ENCODE peak calls at places on chromosomes 5 and 9, in four cellular contexts. T is GM20000; Q is HS-5; I is stimulated activated CD4-positive, alpha-beta T cell treated with anti-CD3 and anti-CD28 coated beads, Interleukin-15, amount 100 ng/mL, for 48 hours. E is an unnamed sample.

GRCh38 chr5:147081256-147081872 is 153.5 kb upstream of the STK32A start:
- DNase-seq in T (no peak), Q (no peak), I (no peak), E (no peak)

GRCh38 chr5:34854459-34855174 is 15.7 kb downstream of the TTC23L start:
- DNase-seq in T (peak), Q (no peak), I (no peak), E (no peak)

GRCh38 chr5:55564716-55565115 is 30.0 kb upstream of the PLPP1 start:
- DNase-seq in T (peak), Q (no peak), I (no peak), E (no peak)

GRCh38 chr5:74382864-74383618 is 257.5 kb downstream of the ENC1 start:
- DNase-seq in T (no peak), Q (no peak), I (no peak), E (peak)

GRCh38 chr5:16899171-16899570 is 36.9 kb downstream of the MYO10 start:
- DNase-seq in T (no peak), Q (no peak), I (no peak), E (no peak)

GRCh38 chr5:143243103-143243502 is 160.4 kb downstream of the NR3C1 start:
- DNase-seq in T (no peak), Q (no peak), I (no peak), E (no peak)

GRCh38 chr9:34592895-34593601 is 3.5 kb upstream of the CNTFR start:
- DNase-seq in T (no peak), Q (no peak), I (no peak), E (no peak)

GRCh38 chr5:21654551-21654950 is 1198.6 kb downstream of the CDH12 start:
- DNase-seq in T (no peak), Q (no peak), I (no peak), E (no peak)

GRCh38 chr5:38831909-38832308 is 13.9 kb upstream of the OSMR start:
- DNase-seq in T (peak), Q (no peak), I (no peak), E (no peak)

GRCh38 chr5:87383216-87383615 is 29.5 kb downstream of the CCNH start:
- DNase-seq in T (no peak), Q (no peak), I (no peak), E (no peak)

GRCh38 chr5:112707187-112708179 is 30.2 kb upstream of the APC start:
- DNase-seq in T (peak), Q (peak), I (peak), E (peak)

GRCh38 chr9:126516936-126517750 is 96.6 kb upstream of the LMX1B start:
- DNase-seq in T (peak), Q (peak), I (peak), E (no peak)

GRCh38 chr5:68973696-68974095 is 120.1 kb upstream of the SLC30A5 start:
- DNase-seq in T (no peak), Q (no peak), I (no peak), E (no peak)

GRCh38 chr5:143200781-143201398 is 202.6 kb downstream of the NR3C1 start:
- DNase-seq in T (no peak), Q (peak), I (no peak), E (no peak)

GRCh38 chr5:68528877-68529276 is 313.3 kb downstream of the PIK3R1 start:
- DNase-seq in T (no peak), Q (no peak), I (no peak), E (no peak)

GRCh38 chr9:4062966-4063365 is 236.9 kb downstream of the GLIS3 start:
- DNase-seq in T (no peak), Q (no peak), I (no peak), E (no peak)

GRCh38 chr9:116482740-116483139 is 204.4 kb upstream of the TRIM32 start:
- DNase-seq in T (no peak), Q (no peak), I (no peak), E (no peak)

GRCh38 chr9:109164040-109164439 is 3.0 kb downstream of the FRRS1L start:
- DNase-seq in T (no peak), Q (no peak), I (no peak), E (no peak)

GRCh38 chr5:160219411-160219810 is 9.9 kb upstream of the FABP6 start:
- DNase-seq in T (no peak), Q (no peak), I (no peak), E (no peak)

GRCh38 chr9:124530216-124530615 is 23.0 kb upstream of the NR5A1 start:
- DNase-seq in T (no peak), Q (no peak), I (no peak), E (no peak)

GRCh38 chr9:116935149-116935897 is 248.2 kb downstream of the TRIM32 start:
- DNase-seq in T (no peak), Q (no peak), I (no peak), E (no peak)

GRCh38 chr5:74392698-74393431 is 247.7 kb downstream of the ENC1 start:
- DNase-seq in T (no peak), Q (no peak), I (no peak), E (no peak)

GRCh38 chr5:17096975-17097695 is 120.3 kb upstream of the BASP1 start:
- DNase-seq in T (no peak), Q (no peak), I (no peak), E (no peak)

GRCh38 chr5:50340757-50341156 is 100.3 kb downstream of the EMB start:
- DNase-seq in T (no peak), Q (no peak), I (no peak), E (no peak)

GRCh38 chr5:115374057-115374775 is 77.8 kb upstream of the CCDC112 start:
- DNase-seq in T (no peak), Q (no peak), I (no peak), E (no peak)

GRCh38 chr9:22469928-22470544 is 23.4 kb downstream of the DMRTA1 start:
- DNase-seq in T (no peak), Q (peak), I (no peak), E (no peak)

GRCh38 chr5:117315170-117315569 is 740.5 kb upstream of the SEMA6A start:
- DNase-seq in T (no peak), Q (no peak), I (no peak), E (no peak)

GRCh38 chr5:135705941-135706340 is 127.2 kb upstream of the CXCL14 start:
- DNase-seq in T (no peak), Q (no peak), I (no peak), E (peak)

GRCh38 chr9:8457814-8458213 is 658.2 kb upstream of the DMAC1 start:
- DNase-seq in T (no peak), Q (no peak), I (no peak), E (no peak)

GRCh38 chr9:38274746-38275250 is 117.7 kb upstream of the ALDH1B1 start:
- DNase-seq in T (no peak), Q (no peak), I (no peak), E (peak)

GRCh38 chr9:115198018-115198417 is 80.1 kb upstream of the TNC start:
- DNase-seq in T (no peak), Q (no peak), I (no peak), E (no peak)

GRCh38 chr5:168023190-168023589 is 268.3 kb upstream of the WWC1 start:
- DNase-seq in T (no peak), Q (no peak), I (no peak), E (no peak)

GRCh38 chr5:67576112-67576511 is 379.5 kb upstream of the CD180 start:
- DNase-seq in T (no peak), Q (no peak), I (no peak), E (no peak)

GRCh38 chr5:132829742-132830435 is 558 bp downstream of the SHROOM1 start:
- DNase-seq in T (peak), Q (peak), I (peak), E (peak)

GRCh38 chr9:110105107-110105506 is 102.9 kb downstream of the C9orf152 start:
- DNase-seq in T (no peak), Q (no peak), I (no peak), E (no peak)

E was measured in osteocyte.